ENCODE peak calls at places on chromosomes 12 and 14, in eight cellular contexts. Z is Peyer's patch, H is stomach, W is IMR-90, C is HepG2, N is tibial nerve, A is lower leg skin, M is NB4. T is an unnamed sample.

GRCh38 chr14:81096656-81097055 is 124.1 kb downstream of the GTF2A1 start:
- DNase-seq in Z (no peak), H (no peak), W (no peak), C (no peak), N (no peak), A (no peak), M (no peak), T (no peak)

GRCh38 chr14:72852194-72852593 is 41.7 kb downstream of the DPF3 start:
- DNase-seq in Z (no peak), H (no peak), W (no peak), C (no peak), N (no peak), A (no peak), M (no peak), T (no peak)

GRCh38 chr12:25830456-25830855 is 128.0 kb upstream of the RASSF8 start:
- DNase-seq in Z (no peak), H (no peak), W (no peak), C (no peak), N (no peak), A (no peak), M (no peak), T (no peak)

GRCh38 chr14:104813286-104813685 is 12.4 kb downstream of the ZBTB42 start:
- DNase-seq in Z (no peak), H (no peak), W (no peak), C (no peak), N (no peak), A (no peak), M (no peak), T (no peak)

GRCh38 chr14:55514819-55515470 is 65.1 kb upstream of the KTN1 start:
- DNase-seq in Z (no peak), H (no peak), W (peak), C (no peak), N (peak), A (no peak), M (no peak), T (no peak)

GRCh38 chr14:63045234-63045611 is at the start of gene KCNH5:
- DNase-seq in Z (peak), H (no peak), W (peak), C (no peak), N (no peak), A (no peak), M (no peak), T (peak)

GRCh38 chr12:131605304-131605829 is 105.5 kb upstream of the SFSWAP start:
- DNase-seq in Z (no peak), H (no peak), W (no peak), C (no peak), N (no peak), A (no peak), M (no peak), T (no peak)

GRCh38 chr12:52380271-52380694 is 5.2 kb downstream of the KRT84 start:
- DNase-seq in Z (peak), H (peak), W (no peak), C (no peak), N (no peak), A (no peak), M (peak), T (peak)

GRCh38 chr12:30169839-30170591 is 386.3 kb upstream of the TMTC1 start:
- DNase-seq in Z (no peak), H (no peak), W (no peak), C (no peak), N (no peak), A (no peak), M (no peak), T (no peak)

GRCh38 chr14:50797250-50798047 is 33.5 kb downstream of the NIN start:
- DNase-seq in Z (no peak), H (no peak), W (peak), C (no peak), N (no peak), A (no peak), M (no peak), T (no peak)

DNA sequence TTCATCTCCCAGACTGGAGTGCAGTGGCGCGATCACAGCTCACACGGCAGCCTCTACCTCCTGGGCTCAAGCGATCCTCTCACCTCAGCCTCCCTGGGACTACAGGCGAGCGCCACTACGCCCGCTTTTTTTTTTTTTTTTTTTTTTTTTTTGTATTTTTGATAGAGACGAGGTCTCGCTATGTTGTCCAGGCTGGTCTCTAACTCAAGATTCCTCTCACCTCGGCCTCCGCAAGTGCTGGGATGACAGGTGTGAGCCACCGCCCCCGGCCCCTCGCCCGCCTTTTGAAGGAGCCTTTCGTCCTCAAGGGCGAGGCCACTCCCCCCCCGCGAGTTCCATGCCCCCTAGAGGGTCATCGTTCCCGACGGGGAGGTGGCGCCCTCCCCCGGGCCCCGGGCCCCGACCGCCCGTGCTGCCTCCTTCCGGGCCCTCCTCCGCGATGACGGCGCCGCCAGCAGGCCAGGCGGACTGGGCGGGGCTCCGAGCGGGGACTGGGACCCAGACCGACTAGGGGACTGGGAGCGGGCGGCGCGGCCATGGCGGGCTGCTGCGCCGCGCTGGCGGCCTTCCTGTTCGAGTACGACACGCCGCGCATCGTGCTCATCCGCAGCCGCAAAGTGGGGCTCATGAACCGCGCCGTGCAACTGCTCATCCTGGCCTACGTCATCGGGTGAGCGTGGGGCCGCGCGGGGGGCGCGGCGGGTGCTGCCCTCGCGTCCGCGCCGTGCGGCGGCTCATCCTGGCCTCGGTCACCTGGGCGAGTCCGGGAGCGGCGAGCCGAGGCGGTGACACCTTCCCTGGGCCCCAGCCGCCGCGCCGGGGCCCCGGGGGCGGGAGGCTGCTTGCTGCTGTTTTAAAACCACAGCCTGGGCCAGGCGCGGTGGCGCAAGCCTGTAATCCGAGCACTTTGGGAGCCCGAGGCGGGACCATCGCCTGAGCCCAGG is at the start of gene P2RX4:
- DNase-seq in Z (peak), H (peak), W (peak), C (peak), N (peak), A (peak), M (peak), T (peak)
- TF ChIP-seq POLR2A in Z (peak), H (peak), W (peak), C (peak), N (peak), A (no peak), M (peak), T (peak)

GRCh38 chr14:67619446-67620216 is at the start of gene ARG2:
- DNase-seq in Z (peak), H (peak), W (peak), C (peak), N (peak), A (peak), M (peak), T (peak)
- TF ChIP-seq POLR2A in Z (peak), H (peak), W (peak), C (peak), N (peak), A (no peak), M (no peak), T (peak)

DNA sequence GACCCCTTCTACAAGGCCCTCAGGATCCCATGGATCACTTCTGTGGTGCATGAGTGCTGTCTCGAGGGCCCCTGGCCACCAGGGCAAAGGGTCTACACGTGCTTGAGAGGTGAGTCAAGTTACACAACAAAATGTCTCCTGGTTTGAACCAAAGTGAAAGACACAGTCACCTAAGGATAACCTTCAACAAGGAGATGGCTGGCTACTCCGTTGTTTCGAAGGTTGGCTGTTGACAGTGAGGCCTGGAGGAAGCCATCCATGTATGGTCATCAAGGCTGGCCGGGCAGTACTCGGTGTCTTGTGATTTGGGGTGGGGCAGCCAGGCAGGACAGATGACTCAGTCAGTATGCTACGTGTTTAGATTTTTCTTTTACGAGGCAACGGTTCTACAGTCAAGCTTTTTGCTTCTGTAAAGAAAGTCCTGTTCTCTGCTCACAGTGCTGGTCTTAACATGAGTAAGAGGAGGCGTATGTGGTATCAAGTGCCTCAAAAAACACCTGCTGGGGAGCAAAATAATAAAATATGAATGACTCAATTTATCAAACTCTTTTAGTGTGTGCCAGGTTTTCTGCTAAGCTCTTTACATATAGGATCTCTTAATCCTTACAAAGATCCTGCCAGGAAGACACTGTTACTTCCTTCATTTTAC is 18.0 kb upstream of the NT5DC3 start:
- DNase-seq in Z (peak), H (peak), W (peak), C (peak), N (peak), A (peak), M (peak), T (peak)
- TF ChIP-seq POLR2A in Z (no peak), H (no peak), W (peak), C (no peak), N (no peak), A (no peak), M (no peak), T (no peak)

DNA sequence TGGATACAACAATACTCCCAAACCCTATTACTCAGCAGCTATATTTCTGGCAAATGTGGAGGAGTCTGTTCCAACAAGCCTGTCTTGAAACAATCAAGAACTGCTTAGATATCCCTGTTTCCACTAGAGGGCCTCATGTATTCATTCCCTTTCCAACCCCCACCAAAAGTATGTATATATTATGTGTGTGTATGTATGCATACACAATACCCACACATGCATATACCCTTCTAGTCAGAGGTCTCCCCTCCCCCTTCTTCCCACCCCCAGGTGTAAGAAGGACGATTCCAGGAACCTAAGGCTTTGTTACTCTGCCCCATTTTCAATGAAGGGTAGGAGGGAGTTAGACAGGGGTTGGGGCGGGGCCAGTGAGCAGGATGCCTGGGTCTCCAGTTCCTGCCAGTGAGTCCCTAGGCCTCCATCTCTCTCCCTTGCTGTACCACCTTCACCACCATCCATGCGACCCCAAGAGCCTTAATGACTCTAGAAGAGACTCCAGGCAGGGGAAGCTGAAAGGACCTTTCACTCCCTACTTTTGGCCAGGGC is at the start of gene DGKA:
- DNase-seq in Z (peak), H (peak), W (peak), C (peak), N (no peak), A (no peak), M (peak), T (peak)
- TF ChIP-seq POLR2A in Z (no peak), H (no peak), W (no peak), C (no peak), N (no peak), A (no peak), M (no peak), T (no peak)

DNA sequence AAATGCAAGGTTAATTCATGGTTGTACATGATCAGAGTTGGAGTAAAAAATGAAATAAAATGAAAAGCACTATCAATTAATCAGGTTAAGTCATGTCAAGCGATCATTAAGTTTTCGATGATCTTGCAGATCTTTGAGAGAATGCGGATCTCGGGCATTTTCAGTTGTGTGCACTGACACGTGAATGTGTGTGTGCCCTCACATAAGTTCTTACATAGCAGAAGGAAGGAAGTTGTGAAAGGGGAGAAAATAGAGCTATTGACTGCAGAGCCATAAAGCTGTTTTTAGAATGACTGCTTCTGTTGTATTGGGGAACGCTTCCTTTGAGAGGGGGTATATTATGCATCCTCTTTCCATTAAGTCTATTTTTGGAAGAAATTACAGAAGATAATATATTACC is 101.3 kb downstream of the HMGA2 start:
- DNase-seq in Z (no peak), H (no peak), W (no peak), C (peak), N (no peak), A (no peak), M (peak), T (no peak)
- TF ChIP-seq POLR2A in Z (no peak), H (no peak), W (no peak), C (no peak), N (no peak), A (no peak), M (peak), T (no peak)

DNA sequence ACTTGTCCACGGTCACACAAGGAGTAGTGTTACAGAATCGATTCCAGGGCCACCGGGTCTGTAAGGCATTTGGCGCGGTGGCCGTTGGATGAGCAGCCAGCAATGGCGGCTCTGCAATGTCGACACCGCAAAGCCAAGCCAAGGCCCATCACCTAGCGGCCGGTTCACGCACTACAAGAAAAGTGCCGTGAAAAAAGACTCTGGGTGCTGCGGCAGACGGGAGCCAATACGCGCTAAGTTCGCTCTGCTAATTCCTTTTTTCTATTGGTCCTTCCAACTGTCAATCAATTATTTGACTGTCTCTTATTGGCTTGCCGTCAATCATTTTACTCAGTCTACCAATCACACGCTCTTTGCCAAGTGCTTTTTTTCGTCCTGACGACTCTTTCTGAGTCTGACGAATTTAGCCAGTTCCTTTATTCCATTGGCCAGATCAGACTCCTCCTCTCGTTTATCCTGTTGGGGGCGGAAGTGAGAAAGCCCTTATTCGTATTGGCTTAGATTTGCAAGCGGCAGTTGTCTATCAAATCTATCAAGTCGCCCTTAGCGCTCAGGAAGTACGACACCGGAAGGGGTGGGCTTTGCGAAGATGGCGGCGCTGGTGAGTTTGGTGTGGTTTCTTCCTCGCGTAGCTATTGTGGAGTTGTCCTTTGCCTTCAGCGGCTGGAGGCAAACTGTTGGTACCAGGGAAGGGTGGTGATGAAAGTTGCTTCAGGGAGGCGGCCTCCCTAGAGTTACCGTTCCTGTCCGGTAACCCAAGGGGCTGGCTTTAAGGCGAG is at the start of gene NGDN:
- DNase-seq in Z (peak), H (peak), W (peak), C (peak), N (peak), A (peak), M (peak), T (peak)
- TF ChIP-seq POLR2A in Z (peak), H (no peak), W (peak), C (peak), N (no peak), A (no peak), M (peak), T (peak)